ENCODE peak calls at places on chromosomes 7 and 10, in seven cellular contexts. Q is breast epithelium, O is suprapubic skin, Z is transverse colon, P is stomach, A is HCT116, U is sigmoid colon. C is an unnamed sample.

GRCh38 chr7:37642028-37642540 is 41.5 kb upstream of the GPR141 start:
- DNase-seq in Q (no peak), O (no peak), Z (no peak), P (no peak), A (no peak), U (no peak), C (no peak)

GRCh38 chr7:134755422-134756022 is 23.9 kb upstream of the CALD1 start:
- DNase-seq in Q (no peak), O (no peak), Z (no peak), P (no peak), A (no peak), U (no peak), C (no peak)

GRCh38 chr7:47218378-47219176 is 363.3 kb downstream of the TNS3 start:
- DNase-seq in Q (no peak), O (no peak), Z (no peak), P (no peak), A (no peak), U (no peak), C (no peak)

GRCh38 chr7:92076509-92076908 is 57.8 kb downstream of the CYP51A1 start:
- DNase-seq in Q (no peak), O (no peak), Z (no peak), P (no peak), A (no peak), U (no peak), C (no peak)

GRCh38 chr10:77504196-77504869 is 133.3 kb downstream of the KCNMA1 start:
- DNase-seq in Q (no peak), O (no peak), Z (no peak), P (no peak), A (peak), U (no peak), C (no peak)

GRCh38 chr7:131424219-131424822 is 96.6 kb downstream of the MKLN1 start:
- DNase-seq in Q (no peak), O (no peak), Z (no peak), P (no peak), A (peak), U (no peak), C (no peak)

GRCh38 chr10:6012506-6012905 is 35.2 kb upstream of the IL15RA start:
- DNase-seq in Q (no peak), O (no peak), Z (no peak), P (no peak), A (no peak), U (no peak), C (no peak)

GRCh38 chr7:19930851-19931250 is 157.4 kb upstream of the TMEM196 start:
- DNase-seq in Q (no peak), O (no peak), Z (no peak), P (no peak), A (no peak), U (no peak), C (no peak)

GRCh38 chr10:129978322-129978721 is 14.2 kb upstream of the EBF3 start:
- DNase-seq in Q (no peak), O (no peak), Z (no peak), P (no peak), A (no peak), U (no peak), C (no peak)

GRCh38 chr10:69638642-69639041 is 8.6 kb downstream of the FAM241B start:
- DNase-seq in Q (no peak), O (peak), Z (no peak), P (no peak), A (no peak), U (peak), C (no peak)

GRCh38 chr10:96532523-96532922 is 18.8 kb upstream of the TLL2 start:
- DNase-seq in Q (no peak), O (no peak), Z (no peak), P (peak), A (no peak), U (no peak), C (no peak)

GRCh38 chr7:147571436-147572180 is 1019.0 kb upstream of the C7orf33 start:
- DNase-seq in Q (no peak), O (no peak), Z (no peak), P (no peak), A (no peak), U (no peak), C (no peak)

GRCh38 chr7:156547884-156548561 is 92.6 kb upstream of the RNF32 start:
- DNase-seq in Q (no peak), O (no peak), Z (no peak), P (no peak), A (no peak), U (no peak), C (no peak)

GRCh38 chr10:126500866-126501265 is 112.6 kb upstream of the ADAM12 start:
- DNase-seq in Q (no peak), O (no peak), Z (no peak), P (no peak), A (no peak), U (no peak), C (no peak)

GRCh38 chr7:17130281-17131059 is 168.0 kb upstream of the AHR start:
- DNase-seq in Q (no peak), O (no peak), Z (no peak), P (no peak), A (peak), U (no peak), C (no peak)

GRCh38 chr7:7333610-7334009 is 151.3 kb downstream of the C1GALT1 start:
- DNase-seq in Q (no peak), O (no peak), Z (no peak), P (no peak), A (no peak), U (no peak), C (no peak)

GRCh38 chr7:119562839-119563238 is 710.1 kb upstream of the KCND2 start:
- DNase-seq in Q (no peak), O (no peak), Z (no peak), P (no peak), A (no peak), U (no peak), C (no peak)

GRCh38 chr7:110698576-110698975 is 392.4 kb upstream of the LRRN3 start:
- DNase-seq in Q (no peak), O (no peak), Z (no peak), P (no peak), A (no peak), U (no peak), C (no peak)

GRCh38 chr10:33276282-33276923 is 58.1 kb downstream of the NRP1 start:
- DNase-seq in Q (no peak), O (no peak), Z (no peak), P (no peak), A (no peak), U (no peak), C (no peak)

GRCh38 chr10:106972381-106972780 is 192.1 kb downstream of the SORCS1 start:
- DNase-seq in Q (no peak), O (no peak), Z (no peak), P (no peak), A (no peak), U (no peak), C (no peak)

GRCh38 chr7:45278763-45279420 is 121.3 kb downstream of the RAMP3 start:
- DNase-seq in Q (no peak), O (no peak), Z (no peak), P (no peak), A (no peak), U (no peak), C (no peak)

GRCh38 chr7:104550362-104550761 is 222.0 kb downstream of the LHFPL3 start:
- DNase-seq in Q (no peak), O (no peak), Z (no peak), P (no peak), A (no peak), U (no peak), C (no peak)

GRCh38 chr10:58082248-58082647 is 185.4 kb downstream of the IPMK start:
- DNase-seq in Q (no peak), O (no peak), Z (no peak), P (no peak), A (no peak), U (no peak), C (no peak)

GRCh38 chr7:12646139-12646538 is 41.3 kb upstream of the ARL4A start:
- DNase-seq in Q (no peak), O (no peak), Z (no peak), P (no peak), A (no peak), U (no peak), C (no peak)

GRCh38 chr7:150737265-150738055 is at the start of gene GIMAP5:
- DNase-seq in Q (no peak), O (no peak), Z (no peak), P (no peak), A (no peak), U (no peak), C (no peak)

GRCh38 chr7:11540271-11540761 is 291.7 kb downstream of the THSD7A start:
- DNase-seq in Q (no peak), O (no peak), Z (no peak), P (no peak), A (peak), U (no peak), C (no peak)

GRCh38 chr10:69786791-69787190 is 14.9 kb upstream of the COL13A1 start:
- DNase-seq in Q (no peak), O (no peak), Z (no peak), P (no peak), A (no peak), U (no peak), C (no peak)

GRCh38 chr7:5681979-5682546 is 99.4 kb downstream of the RNF216 start:
- DNase-seq in Q (no peak), O (no peak), Z (no peak), P (no peak), A (no peak), U (peak), C (no peak)

GRCh38 chr7:5679047-5679740 is 102.3 kb downstream of the RNF216 start:
- DNase-seq in Q (no peak), O (no peak), Z (no peak), P (no peak), A (no peak), U (no peak), C (peak)

GRCh38 chr7:5679741-5680473 is 101.6 kb downstream of the RNF216 start:
- DNase-seq in Q (no peak), O (peak), Z (peak), P (no peak), A (no peak), U (peak), C (no peak)

GRCh38 chr7:5682889-5683670 is 98.4 kb downstream of the RNF216 start:
- DNase-seq in Q (no peak), O (no peak), Z (no peak), P (no peak), A (no peak), U (peak), C (no peak)

DNA sequence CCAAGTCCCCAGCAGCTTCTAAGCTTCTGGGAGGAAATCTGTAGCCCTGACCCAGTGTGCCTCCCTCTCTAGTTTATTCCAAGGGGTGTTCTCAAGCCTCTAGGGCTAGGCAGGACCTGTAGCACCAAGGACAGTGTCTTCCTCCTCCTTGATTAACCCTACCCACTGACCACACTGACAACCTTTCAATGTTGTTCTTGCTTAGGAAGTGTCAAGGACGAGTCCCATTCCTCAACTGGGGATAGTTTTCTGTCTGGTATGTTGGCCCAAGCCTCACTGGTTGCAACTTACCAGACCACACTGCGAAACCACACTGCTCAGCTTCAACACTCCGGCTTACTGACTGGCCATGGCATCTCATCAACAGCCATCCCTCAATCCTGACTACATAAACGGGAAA is 100.0 kb downstream of the RNF216 start:
- DNase-seq in Q (no peak), O (no peak), Z (no peak), P (no peak), A (no peak), U (no peak), C (no peak)
- H3K27ac ChIP-seq in Q (no peak), O (no peak), Z (peak), P (peak), A (no peak), U (peak), C (no peak)

GRCh38 chr7:14009453-14010418 is 20.3 kb upstream of the ETV1 start:
- DNase-seq in Q (no peak), O (no peak), Z (no peak), P (no peak), A (no peak), U (no peak), C (no peak)
- TF ChIP-seq POLR2AphosphoS5 in Q (no peak), O (no peak), Z (no peak), P (no peak), A (no peak), U (no peak), C (no peak)

GRCh38 chr10:17233534-17233933 is 5.5 kb downstream of the VIM start:
- DNase-seq in Q (no peak), O (no peak), Z (peak), P (no peak), A (no peak), U (peak), C (no peak)
- H3K4me3 ChIP-seq in Q (peak), O (peak), Z (no peak), P (no peak), A (no peak), U (no peak), C (peak)

GRCh38 chr10:102120142-102120986 is at the start of gene LDB1:
- DNase-seq in Q (peak), O (peak), Z (peak), P (peak), A (peak), U (peak), C (peak)

GRCh38 chr10:102120987-102121738 is 995 bp upstream of the LDB1 start:
- DNase-seq in Q (peak), O (peak), Z (peak), P (peak), A (no peak), U (peak), C (peak)

GRCh38 chr10:102117391-102118159 is 2.6 kb downstream of the LDB1 start:
- DNase-seq in Q (peak), O (peak), Z (peak), P (peak), A (no peak), U (peak), C (peak)

GRCh38 chr10:102118867-102119266 is 1.3 kb downstream of the LDB1 start:
- DNase-seq in Q (peak), O (no peak), Z (peak), P (peak), A (no peak), U (peak), C (peak)

GRCh38 chr10:102119417-102120141 is 589 bp downstream of the LDB1 start:
- DNase-seq in Q (peak), O (peak), Z (peak), P (peak), A (peak), U (peak), C (peak)
- H3K27ac ChIP-seq in Q (peak), O (peak), Z (peak), P (peak), A (peak), U (peak), C (peak)

GRCh38 chr7:514651-515598 is 4.7 kb downstream of the PDGFA start:
- DNase-seq in Q (no peak), O (no peak), Z (peak), P (peak), A (no peak), U (no peak), C (no peak)

GRCh38 chr7:512146-512510 is 7.5 kb downstream of the PDGFA start:
- DNase-seq in Q (no peak), O (no peak), Z (no peak), P (no peak), A (no peak), U (no peak), C (peak)

GRCh38 chr7:514242-514641 is 5.4 kb downstream of the PDGFA start:
- DNase-seq in Q (no peak), O (no peak), Z (no peak), P (no peak), A (no peak), U (no peak), C (no peak)

GRCh38 chr7:512541-513311 is 6.9 kb downstream of the PDGFA start:
- DNase-seq in Q (peak), O (no peak), Z (peak), P (peak), A (no peak), U (no peak), C (peak)

GRCh38 chr7:513521-514166 is 6.0 kb downstream of the PDGFA start:
- DNase-seq in Q (no peak), O (no peak), Z (no peak), P (no peak), A (no peak), U (no peak), C (no peak)
- TF ChIP-seq POLR2AphosphoS5 in Q (no peak), O (no peak), Z (no peak), P (no peak), A (no peak), U (no peak), C (no peak)

GRCh38 chr7:72622532-72622931 is 205.5 kb downstream of the TYW1B start:
- DNase-seq in Q (no peak), O (no peak), Z (no peak), P (no peak), A (no peak), U (no peak), C (no peak)
- H3K4me3 ChIP-seq in Q (no peak), O (no peak), Z (no peak), P (no peak), A (no peak), U (no peak), C (no peak)

GRCh38 chr10:43963793-43964425 is 315.2 kb upstream of the ZNF32 start:
- DNase-seq in Q (no peak), O (no peak), Z (no peak), P (no peak), A (no peak), U (no peak), C (no peak)
- H3K27ac ChIP-seq in Q (peak), O (peak), Z (no peak), P (peak), A (no peak), U (no peak), C (no peak)

DNA sequence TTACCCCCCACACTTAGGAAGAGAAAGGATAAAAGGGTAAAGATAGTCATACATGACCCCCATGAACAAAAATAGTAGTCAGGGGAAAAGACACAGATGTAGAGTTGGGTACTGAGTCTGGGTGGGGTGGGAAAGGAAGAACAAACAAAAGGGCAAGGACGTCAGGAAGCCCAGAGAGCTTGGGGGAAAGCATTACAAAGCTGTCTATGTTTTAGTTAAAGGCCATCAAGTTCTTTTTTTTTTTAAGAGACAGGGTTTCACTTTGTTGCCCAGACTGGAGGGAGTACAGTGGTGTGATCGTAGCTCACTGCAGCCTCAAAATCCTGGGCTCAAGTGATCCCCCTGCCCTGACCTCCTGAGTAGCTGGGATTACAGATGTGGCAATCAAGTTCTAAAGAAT is 98.4 kb upstream of the PDLIM1 start:
- DNase-seq in Q (no peak), O (no peak), Z (no peak), P (no peak), A (no peak), U (no peak), C (no peak)
- TF ChIP-seq POLR2AphosphoS5 in Q (no peak), O (no peak), Z (no peak), P (no peak), A (no peak), U (peak), C (no peak)

GRCh38 chr10:99360935-99361334 is 31.8 kb downstream of the CNNM1 start:
- DNase-seq in Q (no peak), O (no peak), Z (no peak), P (no peak), A (no peak), U (no peak), C (no peak)
- H3K4me3 ChIP-seq in Q (no peak), O (no peak), Z (no peak), P (no peak), A (no peak), U (no peak), C (no peak)

GRCh38 chr7:44106311-44107065 is 2.3 kb downstream of the AEBP1 start:
- DNase-seq in Q (no peak), O (no peak), Z (no peak), P (no peak), A (no peak), U (no peak), C (no peak)
- H3K27ac ChIP-seq in Q (peak), O (peak), Z (peak), P (peak), A (no peak), U (peak), C (peak)